ENCODE peak calls at places on chromosomes 1 and 21, in five cellular contexts. Z, K, Q, M and V are unnamed samples.

GRCh38 chr1:10210841-10211804 is 753 bp downstream of the KIF1B start:
- DNase-seq in K (peak), M (peak), Q (peak), Z (peak), V (peak)

GRCh38 chr21:31732538-31732864 is 583 bp upstream of the SCAF4 start:
- DNase-seq in Z (no peak), Q (no peak), K (peak), M (no peak), V (no peak)

GRCh38 chr1:101098907-101099306 is 73.3 kb upstream of the DPH5 start:
- DNase-seq in Q (no peak), Z (no peak), K (no peak), M (no peak), V (no peak)

GRCh38 chr1:146007048-146007784 is 10.8 kb upstream of the TXNIP start:
- DNase-seq in K (peak), Z (peak), Q (peak), M (no peak), V (peak)

GRCh38 chr21:42304556-42305454 is 10.4 kb downstream of the TFF3 start:
- DNase-seq in Q (no peak), K (no peak), M (no peak), Z (no peak), V (no peak)

GRCh38 chr21:44053567-44053966 is 41.5 kb downstream of the TRAPPC10 start:
- DNase-seq in Q (no peak), Z (no peak), K (no peak), M (no peak), V (no peak)

GRCh38 chr1:206655471-206655882 is 20.1 kb downstream of the DYRK3 start:
- DNase-seq in M (no peak), Q (no peak), K (no peak), Z (no peak), V (peak)

GRCh38 chr1:89604414-89604735 is 28.5 kb upstream of the LRRC8C start:
- DNase-seq in M (no peak), Q (no peak), K (no peak), Z (no peak), V (no peak)

GRCh38 chr1:91171906-91172305 is 150.1 kb upstream of the ZNF644 start:
- DNase-seq in Q (no peak), K (no peak), M (no peak), Z (no peak), V (no peak)

GRCh38 chr1:202836616-202837403 is 26.1 kb downstream of the PCAT6 start:
- DNase-seq in Q (no peak), Z (peak), M (no peak), K (no peak), V (no peak)

GRCh38 chr1:33378976-33379375 is 51.9 kb downstream of the PHC2 start:
- DNase-seq in M (no peak), K (no peak), Q (no peak), Z (no peak), V (no peak)

GRCh38 chr1:226429868-226430715 is 22.2 kb upstream of the PARP1 start:
- DNase-seq in Q (no peak), Z (no peak), M (no peak), K (no peak), V (no peak)

GRCh38 chr1:206685749-206686485 is 1.2 kb downstream of the MAPKAPK2 start:
- DNase-seq in Z (peak), K (peak), M (peak), Q (peak), V (peak)

GRCh38 chr21:45739218-45740087 is 95.9 kb downstream of the PCBP3 start:
- DNase-seq in K (no peak), M (no peak), Z (peak), Q (no peak), V (no peak)

GRCh38 chr21:45745256-45745655 is 101.7 kb downstream of the PCBP3 start:
- DNase-seq in K (no peak), M (no peak), Z (no peak), Q (no peak), V (no peak)

GRCh38 chr21:45740491-45741357 is 97.2 kb downstream of the PCBP3 start:
- DNase-seq in Z (no peak), Q (no peak), M (no peak), K (no peak), V (no peak)

GRCh38 chr21:45740088-45740440 is 96.5 kb downstream of the PCBP3 start:
- DNase-seq in Q (no peak), Z (no peak), M (no peak), K (no peak), V (no peak)

DNA sequence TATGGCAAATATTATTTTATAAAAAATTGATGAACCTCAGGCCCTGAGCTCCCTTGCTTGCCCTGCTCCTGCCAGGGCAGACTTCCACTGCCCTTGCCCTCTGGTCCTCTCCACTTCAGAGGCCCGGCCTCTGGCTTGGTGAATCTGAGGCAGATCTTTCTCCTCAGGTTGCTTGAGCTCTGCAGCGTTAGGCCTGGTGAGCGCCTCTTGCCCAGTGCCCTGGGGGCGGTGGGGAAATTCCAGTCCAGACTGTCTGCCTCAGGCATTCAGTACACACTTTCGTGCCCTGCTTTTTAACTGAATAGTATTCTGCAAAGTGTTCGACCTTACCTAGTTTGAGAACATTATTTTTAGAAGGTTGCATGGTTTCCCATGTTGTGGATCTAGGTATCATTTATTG is 98.2 kb downstream of the PCBP3 start:
- DNase-seq in M (no peak), Z (no peak), K (no peak), Q (no peak), V (no peak)
- TF ChIP-seq CTCF in M (no peak), Z (no peak), K (no peak), Q (no peak), V (no peak)

DNA sequence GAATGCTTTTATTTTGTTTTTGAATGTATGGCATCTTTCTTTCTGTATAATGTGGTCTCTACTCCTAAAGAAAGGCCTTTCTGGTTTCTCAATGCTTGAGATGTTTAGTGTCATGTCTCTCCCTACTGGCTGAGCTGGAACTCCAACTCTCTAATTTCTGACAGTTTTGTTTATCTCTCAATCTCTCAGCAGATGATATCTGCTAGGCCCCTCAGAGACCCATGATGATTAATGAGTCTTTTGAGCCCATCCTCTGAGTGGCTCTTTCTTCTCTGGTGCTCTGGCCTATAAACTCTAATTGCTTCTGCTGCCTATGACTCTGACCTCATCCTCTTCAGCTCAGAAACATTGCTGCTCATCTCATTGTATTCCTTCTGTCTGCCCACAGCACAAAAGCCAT is 46.6 kb downstream of the CRB1 start:
- DNase-seq in Z (no peak), K (no peak), Q (no peak), M (no peak), V (no peak)
- TF ChIP-seq CTCF in Z (no peak), K (no peak), Q (no peak), M (no peak), V (no peak)

GRCh38 chr1:23367791-23368561 is 1.7 kb downstream of the ZNF436 start:
- DNase-seq in Q (peak), M (peak), K (peak), Z (peak), V (peak)
- TF ChIP-seq CTCF in Q (no peak), M (no peak), K (no peak), Z (no peak), V (no peak)

GRCh38 chr1:220787069-220787614 is 429 bp downstream of the MTARC1 start:
- DNase-seq in Z (peak), K (no peak), Q (no peak), M (no peak), V (no peak)

GRCh38 chr1:220788146-220788545 is 1.4 kb downstream of the MTARC1 start:
- DNase-seq in K (no peak), Q (no peak), M (no peak), Z (no peak), V (no peak)

GRCh38 chr1:220786057-220786336 is 716 bp upstream of the MTARC1 start:
- DNase-seq in M (peak), K (no peak), Z (no peak), Q (no peak), V (peak)

GRCh38 chr1:220785166-220786056 is 1.3 kb upstream of the MTARC1 start:
- DNase-seq in M (no peak), Q (no peak), Z (no peak), K (no peak), V (no peak)

DNA sequence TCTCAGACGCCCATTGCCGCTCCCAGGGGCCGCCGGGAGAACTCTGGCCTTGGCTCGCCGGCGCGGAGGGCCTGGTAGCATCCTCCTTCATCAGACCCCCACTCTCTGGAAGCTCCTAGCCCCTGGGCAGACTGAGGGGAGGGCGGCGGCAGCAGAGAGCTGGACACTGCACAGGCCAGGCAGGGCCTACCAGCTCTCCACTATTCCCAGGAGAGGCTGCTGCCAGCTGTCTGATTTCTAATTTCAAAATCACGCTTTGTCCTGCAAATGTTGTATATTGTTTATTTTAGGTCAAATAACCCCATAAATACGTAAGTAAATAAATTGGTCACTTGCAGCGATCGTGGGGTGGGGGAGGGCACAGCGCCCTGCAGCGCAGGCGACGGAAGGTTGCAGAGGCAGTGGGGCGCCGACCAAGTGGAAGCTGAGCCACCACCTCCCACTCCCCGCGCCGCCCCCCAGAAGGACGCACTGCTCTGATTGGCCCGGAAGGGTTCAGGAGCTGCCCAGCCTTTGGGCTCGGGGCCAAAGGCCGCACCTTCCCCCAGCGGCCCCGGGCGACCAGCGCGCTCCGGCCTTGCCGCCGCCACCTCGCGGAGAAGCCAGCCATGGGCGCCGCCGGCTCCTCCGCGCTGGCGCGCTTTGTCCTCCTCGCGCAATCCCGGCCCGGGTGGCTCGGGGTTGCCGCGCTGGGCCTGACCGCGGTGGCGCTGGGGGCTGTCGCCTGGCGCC is at the start of gene MTARC1:
- DNase-seq in K (no peak), M (peak), Q (no peak), Z (peak), V (peak)
- TF ChIP-seq CTCF in K (no peak), M (peak), Q (peak), Z (no peak), V (no peak)